ENCODE peak calls at places on chromosomes 7 and 10, in ten cellular contexts. B, G, W, T, H, N, A, K, S and C are unnamed samples.

GRCh38 chr10:34985823-34986222 is 104.3 kb downstream of the CUL2 start:
- DNase-seq in A (peak; percentile 32), K (peak; percentile 87), S (no peak), G (no peak), T (no peak), W (no peak), B (no peak), N (no peak), H (no peak), C (no peak)

GRCh38 chr10:58089739-58090138 is 178.0 kb downstream of the IPMK start:
- DNase-seq in S (no peak), G (no peak), H (no peak), W (no peak), K (no peak), N (no peak), B (no peak), T (no peak), A (no peak), C (no peak)

GRCh38 chr10:88114368-88114767 is 250.9 kb downstream of the PTEN start:
- DNase-seq in B (no peak), G (peak; percentile 17), K (no peak), W (no peak), H (no peak), A (peak; percentile 37), S (no peak), N (peak; percentile 43), T (no peak), C (no peak)

GRCh38 chr7:25913574-25914224 is 238.3 kb upstream of the NFE2L3 start:
- DNase-seq in B (no peak), W (no peak), T (no peak), G (no peak), N (no peak), K (no peak), H (no peak), S (no peak), A (no peak), C (no peak)

GRCh38 chr7:133491846-133492652 is 239.2 kb downstream of the EXOC4 start:
- DNase-seq in K (peak; percentile 69), S (no peak), W (no peak), T (no peak), H (no peak), G (no peak), N (no peak), B (no peak), A (peak; percentile 65), C (no peak)

GRCh38 chr7:150428671-150429451 is 21.6 kb upstream of the GIMAP8 start:
- DNase-seq in G (peak; percentile 56), T (no peak), S (no peak), W (no peak), N (no peak), H (no peak), B (no peak), K (peak; percentile 94), A (peak; percentile 56), C (no peak)

GRCh38 chr7:4815609-4816418 is 40.4 kb downstream of the AP5Z1 start:
- DNase-seq in A (no peak), T (no peak), B (no peak), G (no peak), N (no peak), W (no peak), H (no peak), S (no peak), K (no peak), C (no peak)

GRCh38 chr7:64880322-64881297 is 22.5 kb upstream of the ZNF273 start:
- DNase-seq in N (no peak), B (no peak), G (no peak), A (no peak), H (no peak), T (peak; percentile 3), K (no peak), S (no peak), W (no peak), C (no peak)

GRCh38 chr7:87218941-87219544 is 489 bp downstream of the TMEM243 start:
- DNase-seq in K (peak; percentile 57), G (no peak), A (no peak), W (peak; percentile 48), H (peak; percentile 13), T (peak; percentile 57), B (no peak), S (peak; percentile 31), N (no peak), C (no peak)

GRCh38 chr10:96369890-96370574 is 11.2 kb upstream of the OPALIN start:
- DNase-seq in A (peak; percentile 51), W (no peak), H (no peak), K (peak; percentile 60), N (peak; percentile 14), B (no peak), T (no peak), S (no peak), G (no peak), C (no peak)

GRCh38 chr10:101135151-101136006 is 4.3 kb downstream of the TLX1 start:
- DNase-seq in N (no peak), T (no peak), W (no peak), A (no peak), B (no peak), G (no peak), H (no peak), K (no peak), S (no peak), C (no peak)

GRCh38 chr10:60955957-60956425 is 12.0 kb upstream of the RHOBTB1 start:
- DNase-seq in G (no peak), H (no peak), S (no peak), B (no peak), K (peak; percentile 97), T (no peak), W (no peak), N (peak; percentile 65), A (peak; percentile 22), C (no peak)

GRCh38 chr10:69455009-69455763 is 3.9 kb downstream of the TSPAN15 start:
- DNase-seq in N (no peak), A (no peak), S (no peak), H (no peak), W (no peak), K (no peak), G (no peak), T (no peak), B (no peak), C (no peak)

GRCh38 chr10:3782099-3782455 is 2.9 kb downstream of the KLF6 start:
- DNase-seq in W (no peak), K (no peak), T (no peak), N (no peak), H (no peak), B (no peak), S (no peak), G (no peak), A (no peak), C (no peak)

GRCh38 chr10:51170518-51171245 is 96.4 kb downstream of the PRKG1 start:
- DNase-seq in K (peak; percentile 87), G (no peak), B (no peak), H (no peak), A (no peak), W (no peak), N (no peak), S (no peak), T (no peak), C (no peak)

GRCh38 chr10:19862811-19863515 is 46.7 kb downstream of the PLXDC2 start:
- DNase-seq in S (no peak), A (no peak), G (no peak), T (no peak), N (no peak), K (no peak), H (no peak), B (no peak), W (no peak), C (no peak)

GRCh38 chr10:1685671-1686450 is 51.5 kb downstream of the ADARB2 start:
- DNase-seq in H (no peak), N (no peak), T (no peak), W (no peak), B (no peak), K (no peak), A (no peak), S (no peak), G (no peak), C (no peak)

GRCh38 chr10:77531441-77532001 is 106.1 kb downstream of the KCNMA1 start:
- DNase-seq in W (no peak), G (peak; percentile 49), H (no peak), A (peak; percentile 11), N (peak; percentile 79), B (no peak), K (peak; percentile 99), T (peak; percentile 32), S (no peak), C (no peak)

GRCh38 chr7:32921896-32922295 is 30.3 kb upstream of the KBTBD2 start:
- DNase-seq in A (no peak), T (no peak), G (no peak), N (no peak), K (no peak), B (no peak), S (no peak), H (no peak), W (no peak), C (no peak)

GRCh38 chr10:48607356-48608278 is 2.7 kb upstream of the ARHGAP22 start:
- DNase-seq in G (no peak), N (no peak), T (no peak), A (no peak), H (no peak), B (no peak), K (peak; percentile 55), S (no peak), W (no peak), C (no peak)

GRCh38 chr10:104622598-104623209 is 18.4 kb upstream of the SORCS3 start:
- DNase-seq in W (no peak), N (peak; percentile 28), B (no peak), T (no peak), K (peak; percentile 51), G (no peak), S (no peak), H (no peak), A (peak; percentile 52), C (no peak)

GRCh38 chr10:34157501-34157900 is 657.6 kb downstream of the PARD3 start:
- DNase-seq in B (no peak), W (no peak), A (no peak), N (no peak), S (no peak), K (peak; percentile 82), H (no peak), T (no peak), G (no peak), C (no peak)

GRCh38 chr10:132606536-132607316 is 69.1 kb downstream of the INPP5A start:
- DNase-seq in T (peak; percentile 31), N (no peak), A (no peak), H (no peak), K (no peak), S (peak; percentile 80), G (peak; percentile 77), W (no peak), B (no peak), C (no peak)

GRCh38 chr10:119754936-119755335 is 29.1 kb downstream of the INPP5F start:
- DNase-seq in H (no peak), W (no peak), A (no peak), K (no peak), N (no peak), T (no peak), B (no peak), S (no peak), G (no peak), C (no peak)

GRCh38 chr10:132510174-132510611 is 27.4 kb upstream of the INPP5A start:
- DNase-seq in A (no peak), S (peak; percentile 8), B (no peak), N (no peak), H (no peak), G (no peak), K (no peak), T (no peak), W (no peak), C (no peak)

GRCh38 chr7:46279290-46279689 is 358.2 kb upstream of the IGFBP3 start:
- DNase-seq in A (no peak), S (no peak), K (no peak), H (no peak), T (no peak), B (no peak), G (no peak), W (no peak), N (no peak), C (no peak)

GRCh38 chr7:32062150-32062549 is 8.1 kb downstream of the PDE1C start:
- DNase-seq in K (peak; percentile 64), T (peak; percentile 27), A (peak; percentile 50), S (peak; percentile 69), W (no peak), B (no peak), H (no peak), N (peak; percentile 67), G (no peak), C (peak; percentile 33)

GRCh38 chr10:14621037-14621436 is 153.7 kb downstream of the FAM107B start:
- DNase-seq in B (no peak), K (no peak), H (no peak), G (no peak), A (no peak), N (no peak), T (no peak), W (no peak), S (no peak), C (no peak)